ENCODE peak calls at places on chromosomes 13 and 19, in six cellular contexts. H is cardiac fibroblast; O is activated CD4-positive, CD25-positive, alpha-beta regulatory T cell; T is memory B cell; V is neural progenitor cell; B is Panc1. R is an unnamed sample.

GRCh38 chr13:110454227-110454859 is 107.2 kb downstream of the RAB20 start:
- DNase-seq in H (no peak), T (no peak), B (no peak), V (peak; percentile 40), O (no peak), R (no peak)

GRCh38 chr13:55214851-55215345 is 1925.8 kb upstream of the PRR20A start:
- DNase-seq in T (no peak), B (no peak), H (no peak), O (no peak), V (peak; percentile 78), R (no peak)

GRCh38 chr13:18978447-18978846 is 203.2 kb downstream of the TUBA3C start:
- DNase-seq in O (no peak), T (no peak), V (no peak), H (no peak), B (no peak), R (no peak)

GRCh38 chr13:49998714-49999624 is 2.1 kb downstream of the TRIM13 start:
- DNase-seq in B (no peak), T (no peak), V (no peak), O (no peak), H (no peak), R (no peak)

GRCh38 chr19:39086401-39086800 is 2.2 kb downstream of the ACP7 start:
- DNase-seq in H (no peak), V (no peak), T (no peak), B (no peak), O (no peak), R (no peak)

GRCh38 chr19:38543807-38544568 is 73.8 kb downstream of the MAP4K1 start:
- DNase-seq in B (peak; percentile 95), H (peak; percentile 74), T (no peak), O (no peak), V (no peak), R (peak; percentile 83)

GRCh38 chr19:18348171-18348570 is 7.8 kb downstream of the PGPEP1 start:
- DNase-seq in V (no peak), H (no peak), B (no peak), O (no peak), T (no peak), R (no peak)

GRCh38 chr13:24148414-24149305 is 11.9 kb upstream of the SPATA13 start:
- DNase-seq in T (no peak), V (no peak), H (peak; percentile 93), O (no peak), B (peak; percentile 91), R (peak; percentile 95)